ENCODE peak calls at places on chromosomes 5 and 9, in four cellular contexts. D is osteocyte; B is Calu3; X is CD8-positive, alpha-beta T cell. R is an unnamed sample.

GRCh38 chr9:76927540-76928240 is 21.8 kb upstream of the PRUNE2 start:
- DNase-seq in X (no peak), B (no peak), D (no peak), R (no peak)

GRCh38 chr5:171549259-171549658 is 129.8 kb downstream of the FGF18 start:
- DNase-seq in X (no peak), D (no peak), B (no peak), R (no peak)

GRCh38 chr5:109281136-109281690 is 128.6 kb downstream of the PJA2 start:
- DNase-seq in D (no peak), X (no peak), B (peak), R (no peak)

GRCh38 chr9:4831119-4831518 is 38.4 kb downstream of the RCL1 start:
- DNase-seq in B (no peak), D (no peak), X (no peak), R (no peak)

GRCh38 chr5:157463621-157464407 is 3.8 kb downstream of the NIPAL4 start:
- DNase-seq in B (no peak), X (no peak), D (no peak), R (no peak)

GRCh38 chr9:120574473-120574872 is 5.5 kb downstream of the CDK5RAP2 start:
- DNase-seq in B (no peak), X (no peak), D (no peak), R (no peak)

GRCh38 chr9:35563791-35564197 is 41.3 kb upstream of the TESK1 start:
- DNase-seq in X (no peak), D (no peak), B (no peak), R (no peak)

GRCh38 chr9:109349431-109349846 is 28.6 kb upstream of the EPB41L4B start:
- DNase-seq in B (no peak), D (no peak), X (no peak), R (no peak)

GRCh38 chr9:77989437-77989836 is 42.2 kb downstream of the GNAQ start:
- DNase-seq in D (no peak), X (no peak), B (no peak), R (no peak)

GRCh38 chr5:151348789-151349188 is 1.4 kb upstream of the SLC36A2 start:
- DNase-seq in B (no peak), X (no peak), D (no peak), R (no peak)

GRCh38 chr9:30915451-30915850 is 1469.0 kb upstream of the ACO1 start:
- DNase-seq in B (no peak), D (no peak), X (no peak), R (no peak)

GRCh38 chr5:125023673-125024072 is 277.2 kb upstream of the ZNF608 start:
- DNase-seq in X (no peak), D (no peak), B (no peak), R (no peak)

GRCh38 chr5:113172231-113172826 is 195.7 kb downstream of the DCP2 start:
- DNase-seq in D (peak), B (no peak), X (no peak), R (no peak)

GRCh38 chr5:98930972-98931762 is 2.4 kb upstream of the CHD1 start:
- DNase-seq in D (no peak), X (no peak), B (no peak), R (no peak)

GRCh38 chr5:98936948-98937715 is 8.3 kb upstream of the CHD1 start:
- DNase-seq in X (no peak), D (no peak), B (no peak), R (no peak)

GRCh38 chr5:98935206-98935605 is 6.4 kb upstream of the CHD1 start:
- DNase-seq in B (no peak), D (no peak), X (no peak), R (no peak)

GRCh38 chr5:98934581-98934980 is 5.8 kb upstream of the CHD1 start:
- DNase-seq in D (no peak), B (no peak), X (no peak), R (no peak)

DNA sequence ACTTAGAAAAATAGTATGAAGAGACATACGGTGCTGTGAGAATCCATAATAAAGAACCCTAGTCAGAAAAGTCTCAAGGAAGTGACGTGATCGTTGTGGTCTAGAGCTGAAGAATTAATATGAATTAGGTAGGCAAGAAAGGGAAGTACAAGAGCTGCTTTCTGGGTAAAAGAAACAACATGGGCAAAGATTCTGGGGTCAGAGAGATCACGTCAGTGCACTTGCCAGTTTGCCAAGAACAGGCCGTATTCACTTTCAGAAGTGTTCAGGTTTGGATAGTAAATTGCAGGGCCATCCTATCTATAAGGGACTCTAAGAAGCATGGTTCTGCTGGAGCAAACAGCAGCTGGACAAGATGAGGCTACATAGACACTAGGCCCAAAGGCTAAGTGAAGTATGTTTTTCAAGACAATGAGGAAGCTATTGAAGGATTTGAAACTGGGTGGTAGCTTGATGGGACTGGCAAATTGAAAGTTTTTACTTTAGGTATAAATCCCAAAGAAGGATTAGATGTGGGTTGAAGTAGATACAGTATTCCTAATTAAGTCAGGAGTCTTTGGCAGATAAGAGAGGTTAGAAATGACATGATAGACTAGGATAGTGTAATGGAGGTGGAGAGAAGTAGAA is 4.8 kb upstream of the CHD1 start:
- DNase-seq in D (no peak), B (no peak), X (peak), R (peak)
- TF ChIP-seq CTCF in D (no peak), B (no peak), X (no peak), R (no peak)

GRCh38 chr5:180399391-180399790 is 46.3 kb upstream of the GFPT2 start:
- DNase-seq in B (no peak), D (no peak), X (no peak), R (peak)

GRCh38 chr5:180402716-180403115 is 49.6 kb upstream of the GFPT2 start:
- DNase-seq in X (no peak), B (no peak), D (no peak), R (no peak)

GRCh38 chr5:180401236-180401907 is 48.2 kb upstream of the GFPT2 start:
- DNase-seq in B (no peak), D (no peak), X (no peak), R (no peak)

GRCh38 chr5:180399931-180400330 is 46.8 kb upstream of the GFPT2 start:
- DNase-seq in B (no peak), X (no peak), D (no peak), R (no peak)

GRCh38 chr5:180400416-180400815 is 47.3 kb upstream of the GFPT2 start:
- DNase-seq in D (no peak), B (no peak), X (no peak), R (peak)
- TF ChIP-seq CTCF in D (no peak), B (no peak), X (no peak), R (no peak)

DNA sequence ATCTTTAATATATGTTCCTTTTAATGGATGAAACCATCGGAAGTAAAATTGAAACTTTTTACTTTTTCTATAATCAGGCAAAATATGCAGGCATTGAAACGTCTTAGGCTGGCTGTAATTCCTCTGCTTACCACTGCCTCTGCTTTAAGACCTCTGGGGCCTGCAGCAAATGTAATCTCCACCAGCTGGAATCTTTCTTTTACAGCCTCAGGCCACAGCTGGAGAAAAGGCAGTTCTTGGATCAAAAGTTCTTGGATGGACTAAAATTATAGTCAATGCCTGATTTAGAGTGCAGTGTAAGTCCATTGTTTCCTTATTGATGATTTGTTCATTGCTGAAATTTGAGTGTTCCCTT is 396.7 kb downstream of the KCTD16 start:
- DNase-seq in X (no peak), D (no peak), B (no peak), R (no peak)
- TF ChIP-seq CTCF in X (no peak), D (no peak), B (no peak), R (no peak)

GRCh38 chr5:10220253-10220652 is 29.4 kb downstream of the ATPSCKMT start:
- DNase-seq in B (no peak), X (no peak), D (no peak), R (no peak)
- TF ChIP-seq CTCF in B (no peak), X (no peak), D (peak), R (no peak)

DNA sequence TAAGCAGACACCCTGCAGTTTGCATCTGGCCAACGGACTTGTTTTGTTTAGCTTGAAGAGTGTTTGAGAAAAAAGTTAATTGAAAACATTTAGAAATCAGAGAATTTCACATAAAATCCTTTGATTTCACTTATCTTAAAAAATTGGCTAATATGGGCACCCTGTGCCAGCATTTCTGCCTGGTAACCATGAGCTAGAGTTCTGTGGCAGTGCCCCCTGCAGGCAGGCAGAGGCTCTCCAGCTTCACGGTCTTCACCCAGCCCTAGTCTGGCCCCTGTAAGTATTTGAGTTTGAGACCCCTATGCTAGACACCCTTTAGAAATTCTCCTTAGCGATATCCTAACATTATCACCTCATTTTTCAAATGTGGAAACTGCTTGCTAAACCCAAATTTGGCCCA is 18.8 kb upstream of the FANCC start:
- DNase-seq in D (peak), B (peak), X (peak), R (no peak)
- TF ChIP-seq CTCF in D (peak), B (no peak), X (peak), R (no peak)

DNA sequence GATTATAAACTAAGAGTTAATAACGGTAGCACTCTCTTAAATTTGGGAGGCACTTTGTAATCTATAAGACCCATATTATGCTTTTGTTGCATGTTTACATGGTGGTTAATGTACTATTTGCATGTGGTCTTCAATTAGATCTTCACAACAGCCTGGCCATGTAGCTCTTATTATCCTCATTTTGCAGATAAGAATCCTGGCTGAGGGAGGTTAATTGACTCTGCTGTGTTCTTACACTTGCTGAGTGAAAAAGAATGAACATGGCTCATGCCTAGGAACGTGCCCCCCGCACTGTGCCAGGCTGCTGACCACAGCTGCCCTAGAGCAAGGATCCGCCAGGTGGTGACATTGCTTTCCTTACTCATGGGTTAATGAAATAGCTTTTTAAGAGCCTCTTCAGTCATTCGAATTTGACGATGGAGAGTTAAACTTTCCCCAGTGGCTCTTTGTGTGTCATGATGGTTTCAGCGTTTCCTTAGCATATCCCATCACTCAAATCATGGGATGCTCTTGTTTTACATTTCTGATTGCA is 97.9 kb downstream of the CDH6 start:
- DNase-seq in B (no peak), D (no peak), X (no peak), R (no peak)
- TF ChIP-seq CTCF in B (no peak), D (no peak), X (no peak), R (no peak)

GRCh38 chr5:141848771-141849370 is 29.3 kb downstream of the PCDH1 start:
- DNase-seq in B (peak), X (no peak), D (no peak), R (peak)

GRCh38 chr5:141843156-141843927 is 34.9 kb downstream of the PCDH1 start:
- DNase-seq in X (no peak), B (peak), D (no peak), R (no peak)

GRCh38 chr5:141844414-141845097 is 33.7 kb downstream of the PCDH1 start:
- DNase-seq in X (no peak), B (no peak), D (no peak), R (no peak)

GRCh38 chr5:141845371-141845821 is 32.8 kb downstream of the PCDH1 start:
- DNase-seq in D (no peak), B (no peak), X (peak), R (no peak)

GRCh38 chr5:141846031-141846430 is 32.2 kb downstream of the PCDH1 start:
- DNase-seq in X (no peak), B (no peak), D (no peak), R (no peak)
- TF ChIP-seq CTCF in X (no peak), B (no peak), D (no peak), R (no peak)

DNA sequence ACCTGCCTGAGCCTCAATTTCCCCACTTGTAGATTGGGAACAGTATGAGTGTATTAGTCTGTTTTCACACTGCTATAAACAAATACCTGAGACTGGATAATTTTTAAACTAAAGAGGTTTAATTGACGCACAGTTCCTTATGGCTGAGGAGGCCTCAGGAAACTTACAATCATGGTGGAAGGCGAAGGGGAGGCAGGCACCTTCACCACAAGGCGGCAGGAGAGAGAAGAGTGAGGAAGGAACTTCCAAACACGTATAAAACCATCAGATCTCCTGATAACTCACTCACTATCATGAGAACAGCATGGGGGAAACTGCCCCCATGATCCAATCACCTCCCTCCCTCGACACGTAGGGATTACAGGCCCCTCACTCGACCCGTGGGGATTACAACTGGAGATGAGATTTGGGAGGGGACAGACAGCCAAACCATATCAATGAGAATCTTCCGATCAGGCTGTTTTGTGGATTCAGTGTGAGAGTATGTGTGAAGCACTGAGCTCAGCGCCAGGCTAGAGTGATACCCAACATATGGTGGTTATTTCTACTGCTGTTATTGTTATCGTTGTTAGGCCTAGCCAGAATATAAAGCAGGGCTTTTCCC is 14.6 kb upstream of the LMX1B start:
- DNase-seq in X (no peak), D (no peak), B (no peak), R (no peak)
- TF ChIP-seq CTCF in X (no peak), D (peak), B (no peak), R (no peak)

GRCh38 chr9:2208465-2208864 is 193.3 kb downstream of the SMARCA2 start:
- DNase-seq in X (no peak), D (no peak), B (no peak), R (no peak)

GRCh38 chr9:2210201-2210600 is 195.1 kb downstream of the SMARCA2 start:
- DNase-seq in D (no peak), B (no peak), X (no peak), R (no peak)

GRCh38 chr9:2208991-2209390 is 193.8 kb downstream of the SMARCA2 start:
- DNase-seq in X (no peak), B (no peak), D (no peak), R (no peak)

GRCh38 chr9:2213830-2214468 is 198.8 kb downstream of the SMARCA2 start:
- DNase-seq in X (no peak), D (no peak), B (no peak), R (no peak)

DNA sequence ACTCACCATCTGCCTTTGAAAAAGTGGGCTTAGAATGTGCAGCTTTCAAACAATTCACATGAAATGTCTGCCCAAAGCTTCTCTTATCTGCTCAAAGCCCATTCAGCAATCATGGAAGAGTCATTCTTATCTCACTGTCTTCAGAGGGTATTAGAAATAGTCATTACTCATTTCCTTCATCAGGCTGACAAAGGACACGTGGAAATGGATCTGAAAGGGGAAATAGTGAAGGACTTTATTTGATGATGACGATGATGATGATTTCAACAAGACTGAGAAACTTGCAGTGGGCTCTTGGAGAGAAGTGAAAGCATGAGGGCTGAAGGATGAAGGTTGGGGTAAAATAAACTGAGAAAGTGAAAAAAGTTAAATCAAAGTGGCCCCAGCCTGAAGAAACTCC is 194.3 kb downstream of the SMARCA2 start:
- DNase-seq in X (no peak), B (no peak), D (no peak), R (peak)
- TF ChIP-seq CTCF in X (no peak), B (no peak), D (no peak), R (no peak)

GRCh38 chr5:41707853-41708603 is 162.2 kb downstream of the OXCT1 start:
- DNase-seq in B (no peak), D (no peak), X (no peak), R (peak)
- TF ChIP-seq CTCF in B (no peak), D (peak), X (no peak), R (peak)

R was measured in GM13976.